ENCODE peak calls at places on chromosomes 3 and 15, in eight cellular contexts. I is RPMI7951; L is AML-193; G is amniotic epithelial cell; R is activated T-cell treated with anti-CD3 and anti-CD28 coated beads for 48 hours; W is Jurkat, Clone E6-1; N is stimulated activated CD4-positive, alpha-beta T cell treated with anti-CD3 and anti-CD28 coated beads, Interleukin-1b, Interleukin-23, amount 100 ng/mL, for 24 hours; S is activated naive CD8-positive, alpha-beta T cell treated with anti-CD3 and anti-CD28 coated beads, Interleukin-2, amount 50 U/mL, for 24 hours. U is an unnamed sample.

GRCh38 chr15:80527961-80528360 is 123.8 kb downstream of the ARNT2 start:
- DNase-seq in R (no peak), W (no peak), I (no peak), G (no peak), S (no peak), L (no peak), N (no peak), U (no peak)

GRCh38 chr3:40281995-40282394 is 27.5 kb upstream of the EIF1B start:
- DNase-seq in S (no peak), G (no peak), L (no peak), R (no peak), N (no peak), I (no peak), W (no peak), U (no peak)

GRCh38 chr3:129690406-129690805 is 83.9 kb upstream of the PLXND1 start:
- DNase-seq in G (peak), R (no peak), N (no peak), I (peak), L (peak), S (peak), W (peak), U (peak)

GRCh38 chr15:60399931-60400330 is 2.1 kb upstream of the ANXA2 start:
- DNase-seq in N (no peak), W (no peak), I (peak), G (peak), L (no peak), S (no peak), R (no peak), U (no peak)

GRCh38 chr15:33094336-33094735 is 100.2 kb downstream of the FMN1 start:
- DNase-seq in S (no peak), W (no peak), I (peak), R (no peak), G (peak), N (no peak), L (no peak), U (no peak)

GRCh38 chr3:48367201-48367600 is 4.8 kb upstream of the FBXW12 start:
- DNase-seq in N (no peak), G (no peak), S (no peak), I (peak), W (no peak), L (no peak), R (no peak), U (peak)

GRCh38 chr3:44761347-44762169 is at the start of the genes KIAA1143 and KIF15:
- DNase-seq in G (peak), L (peak), I (peak), R (peak), W (peak), S (peak), N (peak), U (peak)

GRCh38 chr3:12569836-12570235 is 12.9 kb downstream of the MKRN2 start:
- DNase-seq in G (no peak), S (no peak), N (no peak), I (no peak), L (no peak), W (no peak), R (no peak), U (no peak)

GRCh38 chr3:169264711-169265110 is 398.8 kb downstream of the MECOM start:
- DNase-seq in N (no peak), G (peak), S (no peak), W (no peak), R (no peak), I (peak), L (no peak), U (no peak)

GRCh38 chr3:11543141-11543947 is 100.4 kb downstream of the VGLL4 start:
- DNase-seq in L (no peak), S (no peak), W (no peak), N (no peak), G (no peak), R (no peak), I (no peak), U (no peak)

GRCh38 chr3:48369685-48370329 is 2.2 kb upstream of the FBXW12 start:
- DNase-seq in S (no peak), N (no peak), G (no peak), W (no peak), L (no peak), R (no peak), I (no peak), U (peak)

GRCh38 chr3:30518201-30518864 is 88.1 kb upstream of the TGFBR2 start:
- DNase-seq in S (no peak), W (no peak), R (no peak), G (peak), L (peak), N (no peak), I (no peak), U (no peak)

GRCh38 chr3:48285132-48285531 is 44.2 kb downstream of the ZNF589 start:
- DNase-seq in R (no peak), I (no peak), L (no peak), W (no peak), N (no peak), S (no peak), G (peak), U (no peak)

GRCh38 chr15:42704492-42704926 is 32.4 kb downstream of the CDAN1 start:
- DNase-seq in N (peak), R (peak), S (peak), I (peak), G (peak), W (peak), L (no peak), U (peak)

GRCh38 chr15:29403778-29404177 is 134.2 kb upstream of the NSMCE3 start:
- DNase-seq in S (no peak), W (no peak), L (no peak), N (no peak), I (no peak), G (no peak), R (no peak), U (no peak)

GRCh38 chr3:25906132-25906906 is 116.4 kb downstream of the OXSM start:
- DNase-seq in L (no peak), G (no peak), N (no peak), I (no peak), S (no peak), R (no peak), W (no peak), U (no peak)

GRCh38 chr15:23566070-23567050 is 886 bp downstream of the MKRN3 start:
- DNase-seq in L (no peak), G (no peak), S (no peak), W (peak), I (peak), R (no peak), N (no peak), U (no peak)